ENCODE peak calls at places on chromosome X, in four cellular contexts. W is iris pigment epithelial cell, R is NB4, V is T-cell. K is an unnamed sample.
A peak's percentile ranks its signal among the peaks of the same experiment; 100 is the strongest.

GRCh38 chrX:23661671-23662070 is 5.6 kb upstream of the PRDX4 start:
- DNase-seq in R (no peak), V (no peak), W (no peak), K (no peak)

GRCh38 chrX:8629871-8630270 is 102.1 kb downstream of the ANOS1 start:
- DNase-seq in V (no peak), R (no peak), W (peak; percentile 23), K (no peak)

GRCh38 chrX:85052636-85053343 is 49.1 kb downstream of the APOOL start:
- DNase-seq in V (no peak), W (peak; percentile 86), R (peak; percentile 6), K (peak; percentile 72)

GRCh38 chrX:75156537-75156945 is 458 bp upstream of the ABCB7 start:
- DNase-seq in W (peak; percentile 29), V (no peak), R (peak; percentile 51), K (peak; percentile 55)

GRCh38 chrX:34927866-34928265 is 14.7 kb upstream of the FAM47B start:
- DNase-seq in R (no peak), V (no peak), W (no peak), K (no peak)

GRCh38 chrX:28016823-28017222 is 35.6 kb upstream of the DCAF8L1 start:
- DNase-seq in W (no peak), R (peak; percentile 2), V (no peak), K (no peak)

GRCh38 chrX:96181571-96181970 is 503.1 kb upstream of the DIAPH2 start:
- DNase-seq in W (no peak), R (no peak), V (no peak), K (no peak)

GRCh38 chrX:18970465-18970864 is 13.4 kb downstream of the PHKA2 start:
- DNase-seq in V (no peak), W (no peak), R (no peak), K (no peak)

GRCh38 chrX:54484666-54485065 is 11.4 kb downstream of the FGD1 start:
- DNase-seq in W (no peak), R (no peak), V (no peak), K (no peak)

GRCh38 chrX:54415534-54416350 is 24.5 kb upstream of the TSR2 start:
- DNase-seq in V (no peak), R (peak; percentile 46), W (peak; percentile 55), K (no peak)

GRCh38 chrX:33447285-33447684 is 235.9 kb upstream of the DMD start:
- DNase-seq in V (no peak), W (peak; percentile 27), R (no peak), K (no peak)

GRCh38 chrX:74535633-74536141 is 78.7 kb downstream of the RLIM start:
- DNase-seq in V (no peak), R (peak; percentile 79), W (peak; percentile 66), K (no peak)

GRCh38 chrX:41131766-41132165 is 46.5 kb downstream of the USP9X start:
- DNase-seq in W (no peak), V (no peak), R (no peak), K (no peak)

GRCh38 chrX:23727206-23727605 is 15.9 kb downstream of the ACOT9 start:
- DNase-seq in R (peak; percentile 64), W (no peak), V (no peak), K (no peak)

K was measured in Karpas-422.